ENCODE peak calls at places on chromosome 7, in five cellular contexts. One of them, this sample, is unnamed.

GRCh38 chr7:134355925-134356324 is 39.2 kb upstream of the SLC35B4 start:
- DNase-seq in brain microvascular endothelial cell: no peak
- DNase-seq in stimulated activated CD8-positive, alpha-beta memory T cell treated with anti-CD3 and anti-CD28 coated beads, Interleukin-4, amount 100 ng/mL, for 4 hours: no peak
- DNase-seq in mucosa of descending colon: no peak
- DNase-seq in ovary: no peak
- DNase-seq in this sample: no peak

GRCh38 chr7:80609732-80610131 is 28.7 kb upstream of the CD36 start:
- DNase-seq in stimulated activated CD8-positive, alpha-beta memory T cell treated with anti-CD3 and anti-CD28 coated beads, Interleukin-4, amount 100 ng/mL, for 4 hours: no peak
- DNase-seq in mucosa of descending colon: no peak
- DNase-seq in ovary: no peak
- DNase-seq in brain microvascular endothelial cell: no peak
- DNase-seq in this sample: no peak

GRCh38 chr7:45598697-45599520 is 24.7 kb downstream of the ADCY1 start:
- DNase-seq in stimulated activated CD8-positive, alpha-beta memory T cell treated with anti-CD3 and anti-CD28 coated beads, Interleukin-4, amount 100 ng/mL, for 4 hours: no peak
- DNase-seq in mucosa of descending colon: no peak
- DNase-seq in brain microvascular endothelial cell: no peak
- DNase-seq in ovary: no peak
- DNase-seq in this sample: no peak

GRCh38 chr7:24716480-24717246 is 40.6 kb downstream of the GSDME start:
- DNase-seq in mucosa of descending colon: no peak
- DNase-seq in brain microvascular endothelial cell: no peak
- DNase-seq in ovary: no peak
- DNase-seq in stimulated activated CD8-positive, alpha-beta memory T cell treated with anti-CD3 and anti-CD28 coated beads, Interleukin-4, amount 100 ng/mL, for 4 hours: no peak
- DNase-seq in this sample: no peak

GRCh38 chr7:42082144-42082543 is 154.9 kb downstream of the GLI3 start:
- DNase-seq in brain microvascular endothelial cell: peak
- DNase-seq in ovary: no peak
- DNase-seq in mucosa of descending colon: no peak
- DNase-seq in stimulated activated CD8-positive, alpha-beta memory T cell treated with anti-CD3 and anti-CD28 coated beads, Interleukin-4, amount 100 ng/mL, for 4 hours: no peak
- DNase-seq in this sample: no peak

GRCh38 chr7:133207687-133208086 is 45.2 kb upstream of the EXOC4 start:
- DNase-seq in stimulated activated CD8-positive, alpha-beta memory T cell treated with anti-CD3 and anti-CD28 coated beads, Interleukin-4, amount 100 ng/mL, for 4 hours: no peak
- DNase-seq in brain microvascular endothelial cell: no peak
- DNase-seq in mucosa of descending colon: no peak
- DNase-seq in ovary: no peak
- DNase-seq in this sample: no peak

GRCh38 chr7:108307246-108307982 is 148.8 kb downstream of the NRCAM start:
- DNase-seq in stimulated activated CD8-positive, alpha-beta memory T cell treated with anti-CD3 and anti-CD28 coated beads, Interleukin-4, amount 100 ng/mL, for 4 hours: no peak
- DNase-seq in brain microvascular endothelial cell: no peak
- DNase-seq in ovary: no peak
- DNase-seq in mucosa of descending colon: no peak
- DNase-seq in this sample: no peak

GRCh38 chr7:64431838-64432237 is 118.1 kb downstream of the ZNF736 start:
- DNase-seq in stimulated activated CD8-positive, alpha-beta memory T cell treated with anti-CD3 and anti-CD28 coated beads, Interleukin-4, amount 100 ng/mL, for 4 hours: no peak
- DNase-seq in brain microvascular endothelial cell: no peak
- DNase-seq in ovary: no peak
- DNase-seq in mucosa of descending colon: no peak
- DNase-seq in this sample: no peak

GRCh38 chr7:29449569-29450260 is 113.9 kb upstream of the PRR15 start:
- DNase-seq in ovary: no peak
- DNase-seq in mucosa of descending colon: no peak
- DNase-seq in stimulated activated CD8-positive, alpha-beta memory T cell treated with anti-CD3 and anti-CD28 coated beads, Interleukin-4, amount 100 ng/mL, for 4 hours: no peak
- DNase-seq in brain microvascular endothelial cell: no peak
- DNase-seq in this sample: no peak

GRCh38 chr7:122965306-122965705 is 30.2 kb downstream of the TAS2R16 start:
- DNase-seq in ovary: no peak
- DNase-seq in mucosa of descending colon: no peak
- DNase-seq in stimulated activated CD8-positive, alpha-beta memory T cell treated with anti-CD3 and anti-CD28 coated beads, Interleukin-4, amount 100 ng/mL, for 4 hours: no peak
- DNase-seq in brain microvascular endothelial cell: no peak
- DNase-seq in this sample: no peak

GRCh38 chr7:21169667-21170605 is 257.9 kb upstream of the SP4 start:
- DNase-seq in mucosa of descending colon: no peak
- DNase-seq in brain microvascular endothelial cell: no peak
- DNase-seq in stimulated activated CD8-positive, alpha-beta memory T cell treated with anti-CD3 and anti-CD28 coated beads, Interleukin-4, amount 100 ng/mL, for 4 hours: no peak
- DNase-seq in ovary: no peak
- DNase-seq in this sample: no peak

GRCh38 chr7:131011976-131012375 is 278.0 kb upstream of the KLF14 start:
- DNase-seq in stimulated activated CD8-positive, alpha-beta memory T cell treated with anti-CD3 and anti-CD28 coated beads, Interleukin-4, amount 100 ng/mL, for 4 hours: no peak
- DNase-seq in brain microvascular endothelial cell: peak
- DNase-seq in ovary: no peak
- DNase-seq in mucosa of descending colon: no peak
- DNase-seq in this sample: no peak

GRCh38 chr7:141074162-141074989 is 512 bp downstream of the TMEM178B start:
- DNase-seq in mucosa of descending colon: no peak
- DNase-seq in stimulated activated CD8-positive, alpha-beta memory T cell treated with anti-CD3 and anti-CD28 coated beads, Interleukin-4, amount 100 ng/mL, for 4 hours: no peak
- DNase-seq in ovary: no peak
- DNase-seq in brain microvascular endothelial cell: no peak
- DNase-seq in this sample: no peak

GRCh38 chr7:157347217-157347904 is 10.6 kb downstream of the DNAJB6 start:
- DNase-seq in brain microvascular endothelial cell: peak
- DNase-seq in mucosa of descending colon: no peak
- DNase-seq in stimulated activated CD8-positive, alpha-beta memory T cell treated with anti-CD3 and anti-CD28 coated beads, Interleukin-4, amount 100 ng/mL, for 4 hours: no peak
- DNase-seq in ovary: peak
- DNase-seq in this sample: no peak

GRCh38 chr7:5439209-5439571 is 15.6 kb upstream of the TNRC18 start:
- DNase-seq in mucosa of descending colon: no peak
- DNase-seq in stimulated activated CD8-positive, alpha-beta memory T cell treated with anti-CD3 and anti-CD28 coated beads, Interleukin-4, amount 100 ng/mL, for 4 hours: no peak
- DNase-seq in ovary: no peak
- DNase-seq in brain microvascular endothelial cell: no peak
- DNase-seq in this sample: no peak

GRCh38 chr7:137836113-137836509 is 10.7 kb downstream of the DGKI start:
- DNase-seq in ovary: no peak
- DNase-seq in brain microvascular endothelial cell: no peak
- DNase-seq in stimulated activated CD8-positive, alpha-beta memory T cell treated with anti-CD3 and anti-CD28 coated beads, Interleukin-4, amount 100 ng/mL, for 4 hours: no peak
- DNase-seq in mucosa of descending colon: no peak
- DNase-seq in this sample: no peak

GRCh38 chr7:46791180-46791579 is 790.7 kb downstream of the TNS3 start:
- DNase-seq in mucosa of descending colon: no peak
- DNase-seq in stimulated activated CD8-positive, alpha-beta memory T cell treated with anti-CD3 and anti-CD28 coated beads, Interleukin-4, amount 100 ng/mL, for 4 hours: no peak
- DNase-seq in brain microvascular endothelial cell: no peak
- DNase-seq in ovary: no peak
- DNase-seq in this sample: no peak

GRCh38 chr7:121000091-121000983 is 11.8 kb downstream of the CPED1 start:
- DNase-seq in mucosa of descending colon: no peak
- DNase-seq in ovary: no peak
- DNase-seq in brain microvascular endothelial cell: peak
- DNase-seq in stimulated activated CD8-positive, alpha-beta memory T cell treated with anti-CD3 and anti-CD28 coated beads, Interleukin-4, amount 100 ng/mL, for 4 hours: no peak
- DNase-seq in this sample: no peak

GRCh38 chr7:29146082-29146706 is at the start of gene CPVL:
- DNase-seq in mucosa of descending colon: peak
- DNase-seq in ovary: peak
- DNase-seq in brain microvascular endothelial cell: no peak
- DNase-seq in stimulated activated CD8-positive, alpha-beta memory T cell treated with anti-CD3 and anti-CD28 coated beads, Interleukin-4, amount 100 ng/mL, for 4 hours: no peak
- DNase-seq in this sample: no peak

GRCh38 chr7:92988051-92988450 is 129.7 kb downstream of the SAMD9 start:
- DNase-seq in stimulated activated CD8-positive, alpha-beta memory T cell treated with anti-CD3 and anti-CD28 coated beads, Interleukin-4, amount 100 ng/mL, for 4 hours: no peak
- DNase-seq in ovary: no peak
- DNase-seq in mucosa of descending colon: no peak
- DNase-seq in brain microvascular endothelial cell: peak
- DNase-seq in this sample: no peak

GRCh38 chr7:155066417-155066950 is 3.6 kb upstream of the HTR5A start:
- DNase-seq in ovary: no peak
- DNase-seq in brain microvascular endothelial cell: peak
- DNase-seq in stimulated activated CD8-positive, alpha-beta memory T cell treated with anti-CD3 and anti-CD28 coated beads, Interleukin-4, amount 100 ng/mL, for 4 hours: no peak
- DNase-seq in mucosa of descending colon: no peak
- DNase-seq in this sample: no peak

GRCh38 chr7:98283127-98283886 is 1.8 kb downstream of the BRI3 start:
- DNase-seq in ovary: no peak
- DNase-seq in stimulated activated CD8-positive, alpha-beta memory T cell treated with anti-CD3 and anti-CD28 coated beads, Interleukin-4, amount 100 ng/mL, for 4 hours: no peak
- DNase-seq in mucosa of descending colon: peak
- DNase-seq in brain microvascular endothelial cell: peak
- DNase-seq in this sample: no peak

GRCh38 chr7:34339061-34339526 is 318.9 kb upstream of the NPSR1 start:
- DNase-seq in brain microvascular endothelial cell: peak
- DNase-seq in ovary: no peak
- DNase-seq in mucosa of descending colon: no peak
- DNase-seq in stimulated activated CD8-positive, alpha-beta memory T cell treated with anti-CD3 and anti-CD28 coated beads, Interleukin-4, amount 100 ng/mL, for 4 hours: no peak
- DNase-seq in this sample: no peak